ENCODE peak calls at places on chromosomes 4 and X, in seven cellular contexts. X is body of pancreas, U is frontal cortex, L is smooth muscle cell of the brain vasculature, M is dorsolateral prefrontal cortex, E is HT-29, R is astrocyte of the spinal cord. J is an unnamed sample.

GRCh38 chrX:132855760-132856341 is 102.6 kb downstream of the HS6ST2 start:
- DNase-seq in X (no peak), U (no peak), L (no peak), M (no peak), E (no peak), R (no peak), J (no peak)

GRCh38 chr4:109243871-109244270 is 58.6 kb downstream of the COL25A1 start:
- DNase-seq in X (no peak), U (no peak), L (no peak), M (no peak), E (no peak), R (no peak), J (no peak)

GRCh38 chrX:16826207-16826606 is 39.9 kb downstream of the TXLNG start:
- DNase-seq in X (no peak), U (no peak), L (no peak), M (no peak), E (peak), R (peak), J (no peak)

GRCh38 chrX:39201305-39201990 is 400.2 kb downstream of the MID1IP1 start:
- DNase-seq in X (no peak), U (no peak), L (no peak), M (no peak), E (no peak), R (peak), J (no peak)

GRCh38 chr4:1410491-1411325 is 4.5 kb upstream of the NKX1-1 start:
- DNase-seq in X (peak), U (peak), L (peak), M (no peak), E (no peak), R (peak), J (no peak)

GRCh38 chr4:113086172-113086695 is 36.8 kb downstream of the ANK2 start:
- DNase-seq in X (no peak), U (no peak), L (no peak), M (no peak), E (no peak), R (no peak), J (no peak)

GRCh38 chr4:22778547-22779163 is 85.9 kb downstream of the GBA3 start:
- DNase-seq in X (no peak), U (no peak), L (no peak), M (no peak), E (no peak), R (no peak), J (no peak)

GRCh38 chr4:134141728-134142127 is 59.9 kb downstream of the PABPC4L start:
- DNase-seq in X (no peak), U (no peak), L (no peak), M (no peak), E (no peak), R (no peak), J (no peak)

GRCh38 chrX:46407753-46408130 is 137.5 kb downstream of the ZNF674 start:
- DNase-seq in X (no peak), U (no peak), L (no peak), M (no peak), E (no peak), R (peak), J (no peak)

GRCh38 chr4:80171251-80171650 is 26.1 kb upstream of the PRDM8 start:
- DNase-seq in X (no peak), U (no peak), L (no peak), M (no peak), E (no peak), R (peak), J (no peak)

GRCh38 chr4:1041147-1041935 is 29.9 kb downstream of the FGFRL1 start:
- DNase-seq in X (no peak), U (no peak), L (peak), M (no peak), E (peak), R (peak), J (no peak)